ENCODE peak calls at places on chromosomes 4 and X, in four cellular contexts. One of them, this sample, is unnamed.

GRCh38 chrX:66728818-66729271 is 90.0 kb upstream of the EDA2R start:
- DNase-seq in left lung: peak; percentile 37
- DNase-seq in RWPE1: peak; percentile 6
- DNase-seq in retinal pigment epithelial cell: no peak
- DNase-seq in this sample: peak; percentile 12

GRCh38 chrX:118530537-118530936 is 34.9 kb downstream of the DOCK11 start:
- DNase-seq in left lung: no peak
- DNase-seq in RWPE1: no peak
- DNase-seq in retinal pigment epithelial cell: no peak
- DNase-seq in this sample: no peak

GRCh38 chrX:130896816-130897508 is 6.0 kb downstream of the ENOX2 start:
- DNase-seq in left lung: no peak
- DNase-seq in RWPE1: no peak
- DNase-seq in retinal pigment epithelial cell: no peak
- DNase-seq in this sample: no peak

GRCh38 chrX:129704491-129704890 is 34.3 kb upstream of the XPNPEP2 start:
- DNase-seq in left lung: no peak
- DNase-seq in RWPE1: no peak
- DNase-seq in retinal pigment epithelial cell: no peak
- DNase-seq in this sample: no peak

GRCh38 chrX:140815868-140816267 is 106.3 kb downstream of the LINC00632 start:
- DNase-seq in left lung: peak; percentile 35
- DNase-seq in RWPE1: peak; percentile 5
- DNase-seq in retinal pigment epithelial cell: no peak
- DNase-seq in this sample: no peak

GRCh38 chr4:4792516-4792915 is 66.9 kb upstream of the MSX1 start:
- DNase-seq in left lung: no peak
- DNase-seq in RWPE1: no peak
- DNase-seq in retinal pigment epithelial cell: no peak
- DNase-seq in this sample: no peak

GRCh38 chrX:8743126-8743732 is 11.3 kb upstream of the ANOS1 start:
- DNase-seq in left lung: peak; percentile 50
- DNase-seq in RWPE1: peak; percentile 26
- DNase-seq in retinal pigment epithelial cell: no peak
- DNase-seq in this sample: peak; percentile 53

GRCh38 chrX:123291623-123292022 is 107.5 kb downstream of the GRIA3 start:
- DNase-seq in left lung: no peak
- DNase-seq in RWPE1: no peak
- DNase-seq in retinal pigment epithelial cell: no peak
- DNase-seq in this sample: no peak

GRCh38 chrX:50779694-50780093 is 34.3 kb downstream of the SHROOM4 start:
- DNase-seq in left lung: no peak
- DNase-seq in RWPE1: no peak
- DNase-seq in retinal pigment epithelial cell: no peak
- DNase-seq in this sample: no peak

GRCh38 chr4:2948895-2949781 is 14.1 kb downstream of the NOP14 start:
- DNase-seq in left lung: no peak
- DNase-seq in RWPE1: no peak
- DNase-seq in retinal pigment epithelial cell: no peak
- DNase-seq in this sample: no peak

GRCh38 chrX:100979881-100980607 is 10.5 kb downstream of the ARL13A start:
- DNase-seq in left lung: no peak
- DNase-seq in RWPE1: peak; percentile 0
- DNase-seq in retinal pigment epithelial cell: no peak
- DNase-seq in this sample: no peak

GRCh38 chrX:24963823-24964222 is 51.9 kb downstream of the ARX start:
- DNase-seq in left lung: no peak
- DNase-seq in RWPE1: no peak
- DNase-seq in retinal pigment epithelial cell: peak; percentile 48
- DNase-seq in this sample: no peak

GRCh38 chr4:153393397-153393796 is 48.9 kb downstream of the MND1 start:
- DNase-seq in left lung: peak; percentile 72
- DNase-seq in RWPE1: no peak
- DNase-seq in retinal pigment epithelial cell: peak; percentile 64
- DNase-seq in this sample: no peak

GRCh38 chr4:82801910-82802521 is 3.4 kb upstream of the SCD5 start:
- DNase-seq in left lung: no peak
- DNase-seq in RWPE1: no peak
- DNase-seq in retinal pigment epithelial cell: no peak
- DNase-seq in this sample: no peak

GRCh38 chr4:36273276-36273675 is 8.1 kb upstream of the DTHD1 start:
- DNase-seq in left lung: no peak
- DNase-seq in RWPE1: peak; percentile 26
- DNase-seq in retinal pigment epithelial cell: no peak
- DNase-seq in this sample: no peak

GRCh38 chr4:184281231-184282139 is 63.8 kb upstream of the ENPP6 start:
- DNase-seq in left lung: no peak
- DNase-seq in RWPE1: no peak
- DNase-seq in retinal pigment epithelial cell: no peak
- DNase-seq in this sample: peak; percentile 69

GRCh38 chr4:137819964-137820383 is 287.7 kb upstream of the PCDH18 start:
- DNase-seq in left lung: no peak
- DNase-seq in RWPE1: peak; percentile 43
- DNase-seq in retinal pigment epithelial cell: peak; percentile 31
- DNase-seq in this sample: peak; percentile 14

GRCh38 chr4:182746876-182747275 is 170.3 kb downstream of the DCTD start:
- DNase-seq in left lung: no peak
- DNase-seq in RWPE1: no peak
- DNase-seq in retinal pigment epithelial cell: no peak
- DNase-seq in this sample: no peak

GRCh38 chr4:94758141-94758699 is 465 bp downstream of the BMPR1B start:
- DNase-seq in left lung: no peak
- DNase-seq in RWPE1: peak; percentile 46
- DNase-seq in retinal pigment epithelial cell: no peak
- DNase-seq in this sample: no peak

GRCh38 chr4:89162486-89162885 is 51.2 kb downstream of the TIGD2 start:
- DNase-seq in left lung: no peak
- DNase-seq in RWPE1: no peak
- DNase-seq in retinal pigment epithelial cell: no peak
- DNase-seq in this sample: no peak

GRCh38 chr4:28557755-28558154 is 1697.1 kb downstream of the STIM2 start:
- DNase-seq in left lung: no peak
- DNase-seq in RWPE1: no peak
- DNase-seq in retinal pigment epithelial cell: no peak
- DNase-seq in this sample: no peak

GRCh38 chrX:38805294-38806053 is 4.2 kb downstream of the MID1IP1 start:
- DNase-seq in left lung: peak; percentile 74
- DNase-seq in RWPE1: peak; percentile 16
- DNase-seq in retinal pigment epithelial cell: no peak
- DNase-seq in this sample: peak; percentile 23

GRCh38 chrX:153640045-153640686 is 6.8 kb upstream of the DUSP9 start:
- DNase-seq in left lung: no peak
- DNase-seq in RWPE1: no peak
- DNase-seq in retinal pigment epithelial cell: no peak
- DNase-seq in this sample: peak; percentile 20

DNA sequence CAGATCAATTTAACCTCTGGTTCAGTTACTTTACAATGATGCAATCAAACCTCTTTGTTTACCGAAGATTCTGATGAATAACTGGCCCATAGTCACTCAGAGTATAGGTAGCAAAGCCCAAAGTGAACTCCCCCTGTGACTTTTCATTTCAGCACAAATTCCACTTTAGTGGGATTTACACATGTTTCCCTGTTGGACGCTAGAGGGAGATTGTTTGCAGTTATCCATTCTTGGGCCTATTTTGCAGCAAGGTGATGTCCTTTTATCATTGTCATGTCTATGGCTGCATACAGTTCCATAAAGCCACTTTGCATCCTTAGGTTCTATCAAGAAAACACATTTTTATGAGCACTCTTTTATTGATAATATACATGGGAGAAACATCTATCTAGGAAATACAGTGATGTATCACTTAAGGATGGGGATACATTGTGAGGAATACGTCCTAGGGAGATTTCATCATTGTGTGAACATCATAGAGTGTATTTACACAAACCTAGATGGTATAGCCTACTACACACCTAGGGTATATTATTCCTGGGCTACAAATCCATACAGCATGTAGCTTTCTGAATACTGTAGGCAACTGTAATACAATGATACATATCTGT is 14.5 kb upstream of the DKK2 start:
- DNase-seq in left lung: no peak
- DNase-seq in RWPE1: peak; percentile 13
- DNase-seq in retinal pigment epithelial cell: no peak
- DNase-seq in this sample: no peak
- TF ChIP-seq CTCF in left lung: peak; percentile 37
- TF ChIP-seq CTCF in RWPE1: peak; percentile 66
- TF ChIP-seq CTCF in retinal pigment epithelial cell: peak; percentile 77
- TF ChIP-seq CTCF in this sample: peak; percentile 39

GRCh38 chr4:27001398-27002164 is 140.9 kb downstream of the STIM2 start:
- DNase-seq in left lung: no peak
- DNase-seq in RWPE1: no peak
- DNase-seq in retinal pigment epithelial cell: no peak
- DNase-seq in this sample: no peak
- TF ChIP-seq CTCF in left lung: no peak
- TF ChIP-seq CTCF in RWPE1: no peak
- TF ChIP-seq CTCF in retinal pigment epithelial cell: no peak
- TF ChIP-seq CTCF in this sample: no peak

GRCh38 chr4:115873048-115873447 is 759.6 kb upstream of the NDST4 start:
- DNase-seq in left lung: no peak
- DNase-seq in RWPE1: no peak
- DNase-seq in retinal pigment epithelial cell: no peak
- DNase-seq in this sample: no peak
- TF ChIP-seq CTCF in left lung: no peak
- TF ChIP-seq CTCF in RWPE1: no peak
- TF ChIP-seq CTCF in retinal pigment epithelial cell: no peak
- TF ChIP-seq CTCF in this sample: peak; percentile 43

GRCh38 chr4:100848865-100849264 is 331.0 kb upstream of the EMCN start:
- DNase-seq in left lung: no peak
- DNase-seq in RWPE1: no peak
- DNase-seq in retinal pigment epithelial cell: no peak
- DNase-seq in this sample: no peak
- TF ChIP-seq CTCF in left lung: no peak
- TF ChIP-seq CTCF in RWPE1: no peak
- TF ChIP-seq CTCF in retinal pigment epithelial cell: peak; percentile 20
- TF ChIP-seq CTCF in this sample: peak; percentile 35

GRCh38 chrX:150451953-150452352 is 88.8 kb downstream of the MAMLD1 start:
- DNase-seq in left lung: no peak
- DNase-seq in RWPE1: no peak
- DNase-seq in retinal pigment epithelial cell: no peak
- DNase-seq in this sample: no peak

GRCh38 chrX:150446995-150447394 is 83.9 kb downstream of the MAMLD1 start:
- DNase-seq in left lung: no peak
- DNase-seq in RWPE1: no peak
- DNase-seq in retinal pigment epithelial cell: no peak
- DNase-seq in this sample: no peak

GRCh38 chrX:150449313-150449712 is 86.2 kb downstream of the MAMLD1 start:
- DNase-seq in left lung: no peak
- DNase-seq in RWPE1: no peak
- DNase-seq in retinal pigment epithelial cell: no peak
- DNase-seq in this sample: no peak

GRCh38 chrX:150450519-150451177 is 87.5 kb downstream of the MAMLD1 start:
- DNase-seq in left lung: no peak
- DNase-seq in RWPE1: no peak
- DNase-seq in retinal pigment epithelial cell: no peak
- DNase-seq in this sample: no peak

DNA sequence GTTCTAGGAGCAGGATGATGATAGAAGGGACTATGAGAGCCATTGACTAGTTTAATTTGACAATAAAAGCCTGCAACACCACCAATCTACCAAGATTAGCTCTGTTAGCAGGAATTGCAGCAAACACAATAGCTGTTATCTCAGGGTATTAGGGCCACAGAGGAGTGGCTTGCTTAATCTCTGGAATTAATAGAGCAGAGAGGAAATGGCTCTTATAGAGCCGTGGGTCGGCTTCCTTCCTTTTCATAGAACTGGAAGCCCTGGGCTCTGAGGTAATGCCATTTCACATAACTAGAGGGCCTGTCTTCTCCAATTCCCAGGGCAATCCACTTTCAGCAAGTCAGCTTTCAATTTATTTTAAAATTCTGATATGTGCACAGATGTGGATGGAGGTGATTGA is 83.0 kb downstream of the MAMLD1 start:
- DNase-seq in left lung: no peak
- DNase-seq in RWPE1: no peak
- DNase-seq in retinal pigment epithelial cell: peak; percentile 15
- DNase-seq in this sample: no peak
- TF ChIP-seq CTCF in left lung: no peak
- TF ChIP-seq CTCF in RWPE1: no peak
- TF ChIP-seq CTCF in retinal pigment epithelial cell: no peak
- TF ChIP-seq CTCF in this sample: no peak

This sample was measured in GM13977.